ENCODE peak calls at places on chromosomes 6 and 20, in seven cellular contexts. T is tibial nerve, X is body of pancreas, B is GM23338, C is Panc1, A is IMR-90, E is heart left ventricle. D is an unnamed sample.

GRCh38 chr6:19866199-19866872 is 29.2 kb downstream of the ID4 start:
- DNase-seq in C (no peak), B (no peak), T (no peak), X (no peak), E (no peak), A (no peak), D (no peak)

GRCh38 chr6:13120483-13121482 is 207.6 kb downstream of the TBC1D7 start:
- DNase-seq in X (peak; percentile 91), B (peak; percentile 56), E (no peak), T (no peak), A (no peak), C (no peak), D (peak; percentile 13)

GRCh38 chr6:77072694-77073409 is 390.4 kb downstream of the HTR1B start:
- DNase-seq in B (no peak), X (peak; percentile 24), E (no peak), A (no peak), T (no peak), C (no peak), D (no peak)

GRCh38 chr6:93423542-93423941 is 4.2 kb upstream of the EPHA7 start:
- DNase-seq in A (no peak), X (peak; percentile 30), E (no peak), T (no peak), C (no peak), B (peak; percentile 65), D (no peak)

GRCh38 chr20:61556116-61556515 is 304.1 kb downstream of the CDH4 start:
- DNase-seq in X (no peak), B (no peak), E (no peak), T (no peak), A (peak; percentile 93), C (no peak), D (no peak)

GRCh38 chr6:160238786-160239751 is 19.6 kb downstream of the SLC22A2 start:
- DNase-seq in X (peak; percentile 21), E (no peak), B (no peak), C (no peak), A (no peak), T (no peak), D (no peak)

GRCh38 chr6:139028242-139028657 is 295 bp upstream of the ABRACL start:
- DNase-seq in E (no peak), T (no peak), A (no peak), C (no peak), B (peak; percentile 92), X (peak; percentile 76), D (peak; percentile 57)

GRCh38 chr6:139017227-139017626 is 11.3 kb upstream of the ABRACL start:
- DNase-seq in B (no peak), A (no peak), E (no peak), T (no peak), C (no peak), X (peak; percentile 39), D (no peak)

GRCh38 chr6:166365806-166366205 is 16.9 kb downstream of the MPC1 start:
- DNase-seq in T (no peak), B (peak; percentile 71), E (no peak), C (no peak), A (peak; percentile 43), X (no peak), D (no peak)

GRCh38 chr6:3884007-3884745 is 35.0 kb downstream of the FAM50B start:
- DNase-seq in B (no peak), X (peak; percentile 36), A (peak; percentile 83), E (no peak), C (no peak), T (no peak), D (no peak)

GRCh38 chr6:159931112-159931511 is 37.8 kb upstream of the IGF2R start:
- DNase-seq in C (no peak), E (no peak), A (no peak), T (no peak), B (no peak), X (no peak), D (no peak)

GRCh38 chr20:46334423-46334978 is 26.2 kb upstream of the CDH22 start:
- DNase-seq in X (no peak), E (no peak), A (no peak), T (no peak), C (no peak), B (no peak), D (no peak)

GRCh38 chr6:7111095-7111690 is 3.4 kb downstream of the RREB1 start:
- DNase-seq in C (no peak), T (no peak), A (no peak), B (no peak), X (no peak), E (no peak), D (no peak)

GRCh38 chr6:56842602-56843475 is 112.1 kb upstream of the BEND6 start:
- DNase-seq in E (peak; percentile 74), T (no peak), A (peak; percentile 60), C (no peak), B (peak; percentile 66), X (peak; percentile 19), D (no peak)

GRCh38 chr6:116624036-116624805 is 7.9 kb downstream of the RSPH4A start:
- DNase-seq in B (no peak), C (no peak), X (no peak), T (no peak), A (no peak), E (no peak), D (no peak)

GRCh38 chr6:21679761-21680265 is 86.3 kb downstream of the SOX4 start:
- DNase-seq in C (no peak), E (no peak), B (no peak), T (no peak), A (peak; percentile 88), X (no peak), D (no peak)

GRCh38 chr20:47125553-47126373 is 230.7 kb downstream of the ZMYND8 start:
- DNase-seq in T (no peak), E (no peak), X (no peak), C (no peak), B (peak; percentile 41), A (no peak), D (no peak)

GRCh38 chr6:53679446-53679933 is 13.9 kb upstream of the KLHL31 start:
- DNase-seq in C (peak; percentile 24), B (peak; percentile 84), T (no peak), E (no peak), X (peak; percentile 31), A (peak; percentile 46), D (peak; percentile 37)

GRCh38 chr6:33949877-33950831 is 146.4 kb upstream of the MLN start:
- DNase-seq in E (no peak), X (peak; percentile 6), B (peak; percentile 70), C (no peak), A (no peak), T (no peak), D (no peak)

GRCh38 chr6:156396791-156397418 is 380.3 kb upstream of the ARID1B start:
- DNase-seq in C (no peak), B (peak; percentile 63), E (no peak), A (no peak), X (no peak), T (no peak), D (no peak)

GRCh38 chr20:63025534-63026331 is 19.0 kb upstream of the BHLHE23 start:
- DNase-seq in C (no peak), E (peak; percentile 55), T (no peak), B (peak; percentile 41), X (no peak), A (peak; percentile 7), D (no peak)

GRCh38 chr20:5090191-5090590 is 29.6 kb downstream of the PCNA start:
- DNase-seq in E (no peak), C (no peak), T (no peak), B (peak; percentile 24), A (no peak), X (peak; percentile 58), D (no peak)

GRCh38 chr6:45626087-45626891 is 248.6 kb upstream of the SUPT3H start:
- DNase-seq in X (no peak), A (peak; percentile 84), E (no peak), B (no peak), T (no peak), C (no peak), D (no peak)

GRCh38 chr6:47075741-47076421 is 33.7 kb upstream of the ADGRF1 start:
- DNase-seq in A (no peak), E (no peak), B (no peak), C (no peak), X (no peak), T (no peak), D (no peak)

GRCh38 chr20:6711950-6712634 is 55.4 kb upstream of the BMP2 start:
- DNase-seq in X (peak; percentile 64), C (no peak), A (no peak), T (no peak), B (no peak), E (no peak), D (no peak)

GRCh38 chr6:64520050-64520449 is 884.4 kb downstream of the PHF3 start:
- DNase-seq in B (peak; percentile 2), A (peak; percentile 95), E (no peak), C (peak; percentile 43), T (no peak), X (no peak), D (no peak)

GRCh38 chr6:43478008-43478372 is 620 bp downstream of the TJAP1 start:
- DNase-seq in E (no peak), A (no peak), C (no peak), X (no peak), B (no peak), T (no peak), D (no peak)
- H3K27ac ChIP-seq in E (peak overlapping the region; percentile 89), A (peak overlapping the region; percentile 83), C (peak overlapping the region; percentile 78), X (peak overlapping the region; percentile 75), B (peak overlapping the region; percentile 70), T (peak overlapping the region; percentile 71), D (no peak overlapping the region)

DNA sequence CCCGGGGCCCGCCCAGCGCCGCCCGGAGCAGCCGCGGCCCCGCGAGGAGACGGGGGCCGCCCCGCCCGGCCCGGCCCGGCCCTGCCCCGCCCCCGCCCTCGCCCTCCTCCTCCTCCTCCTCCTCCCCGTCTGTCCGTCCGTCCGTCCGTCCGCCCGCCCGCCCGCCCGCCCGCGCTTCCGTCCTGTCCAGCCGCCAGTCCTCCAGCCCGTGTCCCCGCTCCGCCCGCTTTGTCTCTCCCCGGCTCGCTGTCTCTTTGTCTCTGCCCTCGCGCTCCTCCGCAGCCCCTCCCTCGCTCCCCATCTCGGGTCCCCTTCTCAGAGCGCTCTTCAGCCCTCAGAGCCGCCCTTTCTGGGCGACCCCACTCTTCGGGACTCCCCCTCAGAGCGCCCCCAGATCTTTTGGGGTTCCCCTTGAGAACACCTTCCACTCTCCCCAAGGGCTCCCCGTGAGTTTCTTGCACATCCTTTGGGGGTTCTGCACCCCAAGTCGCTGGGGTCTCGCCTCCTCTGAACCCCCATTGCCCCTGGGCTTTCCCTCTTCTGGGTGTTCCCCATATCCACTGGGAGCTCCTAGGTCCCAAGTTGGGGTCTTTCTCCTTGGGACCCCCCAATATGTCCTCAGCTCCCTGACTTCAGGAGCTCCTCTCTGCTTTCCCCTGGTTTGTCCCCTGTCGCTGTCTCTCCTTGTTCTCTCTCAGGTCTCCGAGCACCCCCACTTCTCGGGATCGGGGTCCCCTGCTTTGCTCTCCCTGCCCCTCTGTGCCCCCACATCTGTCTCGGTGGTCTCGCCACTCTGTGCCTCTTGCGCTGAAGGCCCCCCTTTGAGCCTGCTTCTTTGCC is 79.5 kb upstream of the MYL9 start:
- DNase-seq in E (peak; percentile 83), A (peak; percentile 42), B (peak; percentile 77), T (peak; percentile 32), C (no peak), X (peak; percentile 68), D (no peak)
- H3K4me1 ChIP-seq in E (peaks cover 47% of the 10 kb centered on the region), A (peaks cover 28% of the 10 kb centered on the region), B (peaks cover 44% of the 10 kb centered on the region), T (peaks cover 28% of the 10 kb centered on the region), C (peaks cover 34% of the 10 kb centered on the region), X (peaks cover 50% of the 10 kb centered on the region), D (peaks cover 7% of the 10 kb centered on the region)

GRCh38 chr6:147693185-147693584 is 184.7 kb downstream of the SAMD5 start:
- DNase-seq in C (no peak), B (no peak), A (no peak), E (no peak), X (no peak), T (no peak), D (no peak)
- H3K27ac ChIP-seq in C (no peak overlapping the region), B (no peak overlapping the region), A (no peak overlapping the region), E (no peak overlapping the region), X (no peak overlapping the region), T (no peak overlapping the region), D (no peak overlapping the region)

GRCh38 chr6:131982740-131983259 is 31.6 kb upstream of the CCN2 start:
- DNase-seq in T (no peak), B (no peak), C (no peak), A (peak; percentile 88), X (no peak), E (no peak), D (no peak)
- H3K4me1 ChIP-seq in T (no peaks in the 10 kb centered on the region), B (no peaks in the 10 kb centered on the region), C (peaks cover 10% of the 10 kb centered on the region), A (peaks cover 16% of the 10 kb centered on the region), X (no peaks in the 10 kb centered on the region), E (peaks cover 5% of the 10 kb centered on the region), D (no peaks in the 10 kb centered on the region)

D was measured in iPS DF 6.9.